ENCODE peak calls at places on chromosomes 12 and 14, in nine cellular contexts. One of them, this sample, is unnamed. For H3K4me1, the result is how much of the 10 kb centered on the place peaks cover.

GRCh38 chr12:121465921-121466799 is 66.2 kb downstream of the RNF34 start:
- DNase-seq in HepG2: no peak
- DNase-seq in GM12878: no peak
- DNase-seq in A549: peak
- DNase-seq in ovary: no peak
- DNase-seq in sigmoid colon: no peak
- DNase-seq in H1: no peak
- DNase-seq in tibial nerve: no peak
- DNase-seq in stomach: peak
- DNase-seq in this sample: peak

GRCh38 chr14:76375484-76375883 is 453 bp upstream of the ESRRB start:
- DNase-seq in A549: no peak
- DNase-seq in ovary: no peak
- DNase-seq in HepG2: no peak
- DNase-seq in tibial nerve: no peak
- DNase-seq in GM12878: no peak
- DNase-seq in sigmoid colon: no peak
- DNase-seq in H1: no peak
- DNase-seq in stomach: no peak
- DNase-seq in this sample: no peak

GRCh38 chr12:121814429-121815119 is 10.8 kb downstream of the SETD1B start:
- DNase-seq in A549: no peak
- DNase-seq in ovary: peak
- DNase-seq in stomach: no peak
- DNase-seq in GM12878: no peak
- DNase-seq in sigmoid colon: peak
- DNase-seq in HepG2: no peak
- DNase-seq in H1: no peak
- DNase-seq in tibial nerve: no peak
- DNase-seq in this sample: no peak

GRCh38 chr12:57242691-57243454 is 8.1 kb downstream of the STAC3 start:
- DNase-seq in HepG2: peak
- DNase-seq in H1: peak
- DNase-seq in A549: peak
- DNase-seq in GM12878: no peak
- DNase-seq in stomach: peak
- DNase-seq in ovary: peak
- DNase-seq in tibial nerve: no peak
- DNase-seq in sigmoid colon: peak
- DNase-seq in this sample: peak

GRCh38 chr12:29581641-29582040 is 84.2 kb upstream of the OVCH1 start:
- DNase-seq in H1: no peak
- DNase-seq in A549: no peak
- DNase-seq in tibial nerve: no peak
- DNase-seq in GM12878: no peak
- DNase-seq in HepG2: no peak
- DNase-seq in ovary: no peak
- DNase-seq in stomach: no peak
- DNase-seq in sigmoid colon: no peak
- DNase-seq in this sample: no peak

GRCh38 chr14:72883963-72884362 is 9.9 kb downstream of the DPF3 start:
- DNase-seq in A549: no peak
- DNase-seq in HepG2: no peak
- DNase-seq in GM12878: peak
- DNase-seq in ovary: no peak
- DNase-seq in H1: no peak
- DNase-seq in tibial nerve: no peak
- DNase-seq in stomach: no peak
- DNase-seq in sigmoid colon: no peak
- DNase-seq in this sample: no peak

GRCh38 chr12:90102957-90103652 is 394.5 kb upstream of the ATP2B1 start:
- DNase-seq in HepG2: peak
- DNase-seq in stomach: no peak
- DNase-seq in ovary: no peak
- DNase-seq in tibial nerve: no peak
- DNase-seq in sigmoid colon: no peak
- DNase-seq in GM12878: peak
- DNase-seq in A549: peak
- DNase-seq in H1: no peak
- DNase-seq in this sample: no peak

GRCh38 chr12:88946377-88946997 is 366.2 kb upstream of the KITLG start:
- DNase-seq in GM12878: no peak
- DNase-seq in HepG2: no peak
- DNase-seq in sigmoid colon: no peak
- DNase-seq in ovary: no peak
- DNase-seq in stomach: no peak
- DNase-seq in A549: no peak
- DNase-seq in H1: no peak
- DNase-seq in tibial nerve: peak
- DNase-seq in this sample: no peak

GRCh38 chr14:88786715-88787114 is 6.0 kb downstream of the EML5 start:
- DNase-seq in H1: no peak
- DNase-seq in tibial nerve: no peak
- DNase-seq in A549: no peak
- DNase-seq in ovary: no peak
- DNase-seq in stomach: no peak
- DNase-seq in HepG2: no peak
- DNase-seq in GM12878: no peak
- DNase-seq in sigmoid colon: no peak
- DNase-seq in this sample: no peak

GRCh38 chr14:36556811-36557433 is 25.5 kb downstream of the NKX2-8 start:
- DNase-seq in A549: peak
- DNase-seq in sigmoid colon: no peak
- DNase-seq in HepG2: peak
- DNase-seq in H1: no peak
- DNase-seq in GM12878: no peak
- DNase-seq in ovary: no peak
- DNase-seq in stomach: no peak
- DNase-seq in tibial nerve: peak
- DNase-seq in this sample: no peak

GRCh38 chr14:65255583-65256443 is 153.5 kb upstream of the MAX start:
- DNase-seq in H1: peak
- DNase-seq in A549: peak
- DNase-seq in GM12878: no peak
- DNase-seq in HepG2: peak
- DNase-seq in ovary: no peak
- DNase-seq in tibial nerve: no peak
- DNase-seq in sigmoid colon: no peak
- DNase-seq in stomach: peak
- DNase-seq in this sample: peak

GRCh38 chr14:31060253-31060875 is 34.2 kb upstream of the STRN3 start:
- DNase-seq in sigmoid colon: no peak
- DNase-seq in stomach: no peak
- DNase-seq in GM12878: no peak
- DNase-seq in ovary: no peak
- DNase-seq in tibial nerve: no peak
- DNase-seq in A549: no peak
- DNase-seq in H1: no peak
- DNase-seq in HepG2: no peak
- DNase-seq in this sample: no peak

GRCh38 chr12:67515679-67516363 is 132.7 kb upstream of the DYRK2 start:
- DNase-seq in tibial nerve: no peak
- DNase-seq in HepG2: no peak
- DNase-seq in A549: no peak
- DNase-seq in H1: no peak
- DNase-seq in stomach: peak
- DNase-seq in ovary: no peak
- DNase-seq in GM12878: peak
- DNase-seq in sigmoid colon: no peak
- DNase-seq in this sample: no peak

GRCh38 chr14:91254456-91254855 is 10.0 kb upstream of the GPR68 start:
- DNase-seq in stomach: no peak
- DNase-seq in ovary: no peak
- DNase-seq in A549: no peak
- DNase-seq in tibial nerve: no peak
- DNase-seq in H1: no peak
- DNase-seq in sigmoid colon: no peak
- DNase-seq in HepG2: no peak
- DNase-seq in GM12878: no peak
- DNase-seq in this sample: no peak

GRCh38 chr12:107130830-107131760 is 37.7 kb upstream of the CRY1 start:
- DNase-seq in GM12878: no peak
- DNase-seq in ovary: no peak
- DNase-seq in HepG2: no peak
- DNase-seq in H1: no peak
- DNase-seq in stomach: no peak
- DNase-seq in A549: no peak
- DNase-seq in sigmoid colon: no peak
- DNase-seq in tibial nerve: no peak
- DNase-seq in this sample: no peak

GRCh38 chr12:102816816-102817434 is 100.1 kb downstream of the PAH start:
- DNase-seq in ovary: no peak
- DNase-seq in tibial nerve: no peak
- DNase-seq in A549: peak
- DNase-seq in sigmoid colon: no peak
- DNase-seq in stomach: no peak
- DNase-seq in HepG2: peak
- DNase-seq in GM12878: no peak
- DNase-seq in H1: no peak
- DNase-seq in this sample: no peak

GRCh38 chr12:52186135-52186840 is 5.5 kb downstream of the KRT80 start:
- DNase-seq in H1: no peak
- DNase-seq in HepG2: peak
- DNase-seq in sigmoid colon: no peak
- DNase-seq in tibial nerve: no peak
- DNase-seq in ovary: no peak
- DNase-seq in GM12878: no peak
- DNase-seq in stomach: no peak
- DNase-seq in A549: no peak
- DNase-seq in this sample: no peak
- H3K4me1 ChIP-seq in H1: under half
- H3K4me1 ChIP-seq in HepG2: under half
- H3K4me1 ChIP-seq in sigmoid colon: half or more
- H3K4me1 ChIP-seq in tibial nerve: under half
- H3K4me1 ChIP-seq in ovary: under half
- H3K4me1 ChIP-seq in GM12878: under half
- H3K4me1 ChIP-seq in stomach: under half
- H3K4me1 ChIP-seq in A549: half or more
- H3K4me1 ChIP-seq in this sample: under half

GRCh38 chr12:51055060-51055459 is 6.9 kb downstream of the LETMD1 start:
- DNase-seq in HepG2: no peak
- DNase-seq in stomach: no peak
- DNase-seq in sigmoid colon: no peak
- DNase-seq in tibial nerve: no peak
- DNase-seq in A549: no peak
- DNase-seq in GM12878: no peak
- DNase-seq in H1: no peak
- DNase-seq in ovary: no peak
- DNase-seq in this sample: no peak

GRCh38 chr12:51059086-51059485 is 11.0 kb downstream of the LETMD1 start:
- DNase-seq in tibial nerve: no peak
- DNase-seq in stomach: no peak
- DNase-seq in A549: no peak
- DNase-seq in sigmoid colon: no peak
- DNase-seq in H1: no peak
- DNase-seq in ovary: no peak
- DNase-seq in GM12878: no peak
- DNase-seq in HepG2: no peak
- DNase-seq in this sample: no peak

GRCh38 chr12:51051787-51052186 is 3.7 kb downstream of the LETMD1 start:
- DNase-seq in A549: no peak
- DNase-seq in stomach: no peak
- DNase-seq in sigmoid colon: no peak
- DNase-seq in ovary: no peak
- DNase-seq in HepG2: no peak
- DNase-seq in H1: no peak
- DNase-seq in GM12878: no peak
- DNase-seq in tibial nerve: no peak
- DNase-seq in this sample: no peak

GRCh38 chr12:51056242-51056641 is 8.1 kb downstream of the LETMD1 start:
- DNase-seq in ovary: no peak
- DNase-seq in tibial nerve: no peak
- DNase-seq in A549: peak
- DNase-seq in stomach: no peak
- DNase-seq in sigmoid colon: no peak
- DNase-seq in HepG2: no peak
- DNase-seq in GM12878: no peak
- DNase-seq in H1: no peak
- DNase-seq in this sample: no peak
- TF ChIP-seq EP300 in ovary: no peak
- TF ChIP-seq EP300 in tibial nerve: no peak
- TF ChIP-seq EP300 in A549: no peak
- TF ChIP-seq EP300 in stomach: no peak
- TF ChIP-seq EP300 in sigmoid colon: no peak
- TF ChIP-seq EP300 in HepG2: no peak
- TF ChIP-seq EP300 in GM12878: no peak
- TF ChIP-seq EP300 in H1: no peak
- TF ChIP-seq EP300 in this sample: no peak

DNA sequence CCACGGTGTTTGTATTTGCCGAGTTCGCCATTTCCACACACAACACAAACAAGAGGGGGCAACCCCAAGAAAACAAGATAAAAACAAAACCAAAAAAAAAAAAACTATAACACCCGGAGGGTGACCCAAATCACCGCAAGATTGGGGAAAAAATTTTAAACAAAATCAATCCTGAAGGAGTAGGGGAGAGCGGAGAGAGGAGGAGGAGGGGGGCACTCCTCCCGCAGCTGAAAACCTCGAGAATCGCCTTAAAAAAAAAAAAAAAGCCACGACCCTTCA is 332 bp downstream of the GTF2A1 start:
- DNase-seq in HepG2: no peak
- DNase-seq in ovary: no peak
- DNase-seq in tibial nerve: no peak
- DNase-seq in GM12878: no peak
- DNase-seq in sigmoid colon: no peak
- DNase-seq in stomach: no peak
- DNase-seq in A549: no peak
- DNase-seq in H1: no peak
- DNase-seq in this sample: no peak
- H3K4me1 ChIP-seq in HepG2: under half
- H3K4me1 ChIP-seq in ovary: under half
- H3K4me1 ChIP-seq in tibial nerve: under half
- H3K4me1 ChIP-seq in GM12878: under half
- H3K4me1 ChIP-seq in sigmoid colon: under half
- H3K4me1 ChIP-seq in stomach: under half
- H3K4me1 ChIP-seq in A549: under half
- H3K4me1 ChIP-seq in H1: under half
- H3K4me1 ChIP-seq in this sample: under half

GRCh38 chr14:70013269-70013873 is 134.2 kb downstream of the SMOC1 start:
- DNase-seq in H1: peak
- DNase-seq in GM12878: no peak
- DNase-seq in stomach: peak
- DNase-seq in A549: peak
- DNase-seq in ovary: no peak
- DNase-seq in tibial nerve: no peak
- DNase-seq in HepG2: peak
- DNase-seq in sigmoid colon: no peak
- DNase-seq in this sample: no peak
- TF ChIP-seq EP300 in H1: no peak
- TF ChIP-seq EP300 in GM12878: no peak
- TF ChIP-seq EP300 in stomach: no peak
- TF ChIP-seq EP300 in A549: no peak
- TF ChIP-seq EP300 in ovary: no peak
- TF ChIP-seq EP300 in tibial nerve: no peak
- TF ChIP-seq EP300 in HepG2: peak
- TF ChIP-seq EP300 in sigmoid colon: no peak
- TF ChIP-seq EP300 in this sample: no peak

GRCh38 chr12:95784286-95784685 is 6.3 kb downstream of the NTN4 start:
- DNase-seq in sigmoid colon: no peak
- DNase-seq in H1: no peak
- DNase-seq in ovary: no peak
- DNase-seq in GM12878: no peak
- DNase-seq in HepG2: no peak
- DNase-seq in stomach: no peak
- DNase-seq in A549: no peak
- DNase-seq in tibial nerve: no peak
- DNase-seq in this sample: peak
- H3K4me1 ChIP-seq in sigmoid colon: under half
- H3K4me1 ChIP-seq in H1: under half
- H3K4me1 ChIP-seq in ovary: under half
- H3K4me1 ChIP-seq in GM12878: under half
- H3K4me1 ChIP-seq in HepG2: under half
- H3K4me1 ChIP-seq in stomach: under half
- H3K4me1 ChIP-seq in A549: half or more
- H3K4me1 ChIP-seq in tibial nerve: under half
- H3K4me1 ChIP-seq in this sample: under half